ENCODE peak calls at places on chromosome 15, in six cellular contexts. One of them, this sample, is unnamed.

GRCh38 chr15:53759333-53759975 is at the start of gene WDR72:
- DNase-seq in right atrium auricular region: no peak
- DNase-seq in astrocyte: no peak
- DNase-seq in foreskin fibroblast: no peak
- DNase-seq in ovary: no peak
- DNase-seq in foreskin keratinocyte: no peak
- DNase-seq in this sample: no peak

GRCh38 chr15:92376109-92376508 is 17.6 kb upstream of the ST8SIA2 start:
- DNase-seq in right atrium auricular region: no peak
- DNase-seq in astrocyte: no peak
- DNase-seq in foreskin fibroblast: no peak
- DNase-seq in ovary: no peak
- DNase-seq in foreskin keratinocyte: no peak
- DNase-seq in this sample: no peak

GRCh38 chr15:89496155-89497098 is at the start of gene RHCG:
- DNase-seq in right atrium auricular region: no peak
- DNase-seq in astrocyte: peak
- DNase-seq in foreskin fibroblast: peak
- DNase-seq in ovary: no peak
- DNase-seq in foreskin keratinocyte: no peak
- DNase-seq in this sample: no peak

GRCh38 chr15:68818671-68819450 is 1.8 kb downstream of the ANP32A start:
- DNase-seq in right atrium auricular region: no peak
- DNase-seq in astrocyte: no peak
- DNase-seq in foreskin fibroblast: peak
- DNase-seq in ovary: peak
- DNase-seq in foreskin keratinocyte: no peak
- DNase-seq in this sample: peak

GRCh38 chr15:101551696-101552591 is 62.4 kb upstream of the PCSK6 start:
- DNase-seq in right atrium auricular region: no peak
- DNase-seq in astrocyte: no peak
- DNase-seq in foreskin fibroblast: no peak
- DNase-seq in ovary: no peak
- DNase-seq in foreskin keratinocyte: no peak
- DNase-seq in this sample: no peak

GRCh38 chr15:77859491-77860060 is 217.9 kb downstream of the TBC1D2B start:
- DNase-seq in right atrium auricular region: no peak
- DNase-seq in astrocyte: no peak
- DNase-seq in foreskin fibroblast: no peak
- DNase-seq in ovary: no peak
- DNase-seq in foreskin keratinocyte: no peak
- DNase-seq in this sample: no peak

GRCh38 chr15:39506146-39506545 is 74.7 kb upstream of the THBS1 start:
- DNase-seq in right atrium auricular region: no peak
- DNase-seq in astrocyte: peak
- DNase-seq in foreskin fibroblast: no peak
- DNase-seq in ovary: no peak
- DNase-seq in foreskin keratinocyte: no peak
- DNase-seq in this sample: no peak

GRCh38 chr15:100113351-100114075 is 228.3 kb downstream of the ADAMTS17 start:
- DNase-seq in right atrium auricular region: peak
- DNase-seq in astrocyte: no peak
- DNase-seq in foreskin fibroblast: no peak
- DNase-seq in ovary: peak
- DNase-seq in foreskin keratinocyte: no peak
- DNase-seq in this sample: no peak

GRCh38 chr15:45185069-45185779 is 2.5 kb downstream of the SHF start:
- DNase-seq in right atrium auricular region: no peak
- DNase-seq in astrocyte: no peak
- DNase-seq in foreskin fibroblast: no peak
- DNase-seq in ovary: no peak
- DNase-seq in foreskin keratinocyte: no peak
- DNase-seq in this sample: no peak

GRCh38 chr15:92159906-92160841 is 233.5 kb upstream of the ST8SIA2 start:
- DNase-seq in right atrium auricular region: peak
- DNase-seq in astrocyte: no peak
- DNase-seq in foreskin fibroblast: no peak
- DNase-seq in ovary: no peak
- DNase-seq in foreskin keratinocyte: no peak
- DNase-seq in this sample: peak

GRCh38 chr15:95840004-95840403 is 490.5 kb upstream of the NR2F2 start:
- DNase-seq in right atrium auricular region: no peak
- DNase-seq in astrocyte: peak
- DNase-seq in foreskin fibroblast: peak
- DNase-seq in ovary: peak
- DNase-seq in foreskin keratinocyte: no peak
- DNase-seq in this sample: no peak

GRCh38 chr15:26098801-26099200 is 235.7 kb upstream of the ATP10A start:
- DNase-seq in right atrium auricular region: no peak
- DNase-seq in astrocyte: no peak
- DNase-seq in foreskin fibroblast: no peak
- DNase-seq in ovary: no peak
- DNase-seq in foreskin keratinocyte: no peak
- DNase-seq in this sample: no peak

GRCh38 chr15:88744548-88745020 is 58.7 kb upstream of the ACAN start:
- DNase-seq in right atrium auricular region: no peak
- DNase-seq in astrocyte: peak
- DNase-seq in foreskin fibroblast: peak
- DNase-seq in ovary: no peak
- DNase-seq in foreskin keratinocyte: no peak
- DNase-seq in this sample: peak

GRCh38 chr15:64348455-64348854 is 7.5 kb downstream of the CSNK1G1 start:
- DNase-seq in right atrium auricular region: no peak
- DNase-seq in astrocyte: peak
- DNase-seq in foreskin fibroblast: peak
- DNase-seq in ovary: no peak
- DNase-seq in foreskin keratinocyte: no peak
- DNase-seq in this sample: no peak

GRCh38 chr15:62498711-62499110 is 333.6 kb upstream of the C2CD4B start:
- DNase-seq in right atrium auricular region: no peak
- DNase-seq in astrocyte: peak
- DNase-seq in foreskin fibroblast: no peak
- DNase-seq in ovary: no peak
- DNase-seq in foreskin keratinocyte: no peak
- DNase-seq in this sample: no peak

GRCh38 chr15:23629234-23629805 is 18.3 kb downstream of the MAGEL2 start:
- DNase-seq in right atrium auricular region: no peak
- DNase-seq in astrocyte: no peak
- DNase-seq in foreskin fibroblast: no peak
- DNase-seq in ovary: no peak
- DNase-seq in foreskin keratinocyte: no peak
- DNase-seq in this sample: no peak

GRCh38 chr15:80940851-80941250 is 48.8 kb downstream of the MESD start:
- DNase-seq in right atrium auricular region: peak
- DNase-seq in astrocyte: no peak
- DNase-seq in foreskin fibroblast: no peak
- DNase-seq in ovary: no peak
- DNase-seq in foreskin keratinocyte: no peak
- DNase-seq in this sample: no peak

GRCh38 chr15:88834211-88834812 is 31.1 kb downstream of the ACAN start:
- DNase-seq in right atrium auricular region: peak
- DNase-seq in astrocyte: peak
- DNase-seq in foreskin fibroblast: peak
- DNase-seq in ovary: peak
- DNase-seq in foreskin keratinocyte: no peak
- DNase-seq in this sample: no peak

GRCh38 chr15:75836953-75837321 is 6.3 kb upstream of the UBE2Q2 start:
- DNase-seq in right atrium auricular region: peak
- DNase-seq in astrocyte: peak
- DNase-seq in foreskin fibroblast: peak
- DNase-seq in ovary: no peak
- DNase-seq in foreskin keratinocyte: peak
- DNase-seq in this sample: no peak

GRCh38 chr15:101127503-101128076 is 124.3 kb downstream of the CHSY1 start:
- DNase-seq in right atrium auricular region: peak
- DNase-seq in astrocyte: peak
- DNase-seq in foreskin fibroblast: peak
- DNase-seq in ovary: peak
- DNase-seq in foreskin keratinocyte: no peak
- DNase-seq in this sample: peak

GRCh38 chr15:46636220-46636619 is 1001.4 kb downstream of the SQOR start:
- DNase-seq in right atrium auricular region: no peak
- DNase-seq in astrocyte: no peak
- DNase-seq in foreskin fibroblast: peak
- DNase-seq in ovary: no peak
- DNase-seq in foreskin keratinocyte: peak
- DNase-seq in this sample: no peak

DNA sequence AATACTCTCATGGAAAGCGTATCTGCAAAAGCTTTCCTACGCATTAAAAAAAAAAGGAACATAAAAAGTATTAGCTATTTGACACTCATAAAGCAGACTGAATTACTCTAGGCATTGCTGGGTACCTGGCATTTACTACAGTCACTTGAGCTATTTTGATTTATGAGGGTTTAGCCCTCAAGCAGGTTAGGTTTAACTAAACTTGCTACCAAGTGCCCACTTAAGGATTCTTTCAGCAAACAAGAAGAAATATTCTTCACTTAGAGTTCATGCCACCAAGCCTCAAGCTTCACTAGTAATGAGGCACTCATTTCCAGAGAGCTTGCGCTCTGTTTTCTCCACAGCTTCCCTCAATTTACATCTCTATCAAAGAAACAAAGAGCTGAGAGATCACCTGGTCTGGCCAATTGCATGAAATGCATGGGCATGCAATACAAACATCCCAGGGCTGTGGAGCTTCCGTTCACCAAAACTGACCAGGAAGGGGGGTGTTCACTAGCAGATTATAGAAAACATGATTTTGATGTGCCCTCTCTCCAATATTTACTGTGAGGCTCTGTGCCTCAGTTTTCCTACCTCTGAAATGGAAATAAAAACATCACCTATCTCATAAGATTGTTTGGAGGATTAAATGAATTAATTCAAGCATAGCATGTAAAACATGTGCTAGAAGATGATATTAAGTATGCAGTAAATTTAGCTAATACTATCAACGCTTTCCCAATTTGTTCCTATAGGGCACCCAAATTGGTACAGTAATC is 217.3 kb downstream of the RORA start:
- DNase-seq in right atrium auricular region: no peak
- DNase-seq in astrocyte: no peak
- DNase-seq in foreskin fibroblast: no peak
- DNase-seq in ovary: no peak
- DNase-seq in foreskin keratinocyte: no peak
- DNase-seq in this sample: no peak
- TF ChIP-seq CTCF in right atrium auricular region: no peak
- TF ChIP-seq CTCF in astrocyte: no peak
- TF ChIP-seq CTCF in foreskin fibroblast: no peak
- TF ChIP-seq CTCF in ovary: no peak
- TF ChIP-seq CTCF in foreskin keratinocyte: no peak
- TF ChIP-seq CTCF in this sample: no peak

GRCh38 chr15:29319823-29320222 is 50.2 kb upstream of the NSMCE3 start:
- DNase-seq in right atrium auricular region: no peak
- DNase-seq in astrocyte: no peak
- DNase-seq in foreskin fibroblast: no peak
- DNase-seq in ovary: no peak
- DNase-seq in foreskin keratinocyte: no peak
- DNase-seq in this sample: no peak
- TF ChIP-seq CTCF in right atrium auricular region: no peak
- TF ChIP-seq CTCF in astrocyte: no peak
- TF ChIP-seq CTCF in foreskin fibroblast: no peak
- TF ChIP-seq CTCF in ovary: no peak
- TF ChIP-seq CTCF in foreskin keratinocyte: no peak
- TF ChIP-seq CTCF in this sample: no peak

GRCh38 chr15:50259276-50259675 is 6.2 kb downstream of the HDC start:
- DNase-seq in right atrium auricular region: no peak
- DNase-seq in astrocyte: no peak
- DNase-seq in foreskin fibroblast: no peak
- DNase-seq in ovary: no peak
- DNase-seq in foreskin keratinocyte: no peak
- DNase-seq in this sample: peak

GRCh38 chr15:50260969-50261496 is 4.5 kb downstream of the HDC start:
- DNase-seq in right atrium auricular region: no peak
- DNase-seq in astrocyte: peak
- DNase-seq in foreskin fibroblast: no peak
- DNase-seq in ovary: no peak
- DNase-seq in foreskin keratinocyte: no peak
- DNase-seq in this sample: peak

GRCh38 chr15:50265620-50266019 is at the start of gene HDC:
- DNase-seq in right atrium auricular region: no peak
- DNase-seq in astrocyte: no peak
- DNase-seq in foreskin fibroblast: no peak
- DNase-seq in ovary: no peak
- DNase-seq in foreskin keratinocyte: no peak
- DNase-seq in this sample: no peak

GRCh38 chr15:50262533-50262932 is 3.0 kb downstream of the HDC start:
- DNase-seq in right atrium auricular region: no peak
- DNase-seq in astrocyte: no peak
- DNase-seq in foreskin fibroblast: no peak
- DNase-seq in ovary: no peak
- DNase-seq in foreskin keratinocyte: no peak
- DNase-seq in this sample: peak

DNA sequence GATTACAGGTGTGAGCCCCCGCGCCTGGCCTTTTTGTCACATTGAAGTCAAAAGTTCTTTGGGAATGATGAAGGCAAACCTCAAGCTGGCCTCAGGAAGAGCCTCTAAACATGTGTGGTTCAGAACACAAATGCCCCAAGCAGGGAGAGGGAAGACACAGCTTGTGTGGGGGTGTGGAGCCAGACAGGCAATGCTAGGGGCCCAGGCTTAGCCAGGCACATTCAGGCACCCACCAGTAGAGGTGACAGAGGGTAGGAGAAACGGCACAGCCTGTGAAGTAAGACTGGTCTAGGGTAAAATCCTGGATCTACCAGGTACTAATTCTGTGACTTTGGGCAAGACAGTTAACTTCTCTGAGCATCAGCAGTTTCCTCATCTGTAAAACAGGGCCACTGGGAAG is 3.5 kb downstream of the HDC start:
- DNase-seq in right atrium auricular region: no peak
- DNase-seq in astrocyte: no peak
- DNase-seq in foreskin fibroblast: no peak
- DNase-seq in ovary: no peak
- DNase-seq in foreskin keratinocyte: no peak
- DNase-seq in this sample: peak
- TF ChIP-seq CTCF in right atrium auricular region: no peak
- TF ChIP-seq CTCF in astrocyte: no peak
- TF ChIP-seq CTCF in foreskin fibroblast: no peak
- TF ChIP-seq CTCF in ovary: no peak
- TF ChIP-seq CTCF in foreskin keratinocyte: no peak
- TF ChIP-seq CTCF in this sample: no peak

GRCh38 chr15:87682527-87682926 is 574.0 kb downstream of the NTRK3 start:
- DNase-seq in right atrium auricular region: no peak
- DNase-seq in astrocyte: no peak
- DNase-seq in foreskin fibroblast: no peak
- DNase-seq in ovary: no peak
- DNase-seq in foreskin keratinocyte: no peak
- DNase-seq in this sample: no peak

GRCh38 chr15:87681054-87681453 is 575.5 kb downstream of the NTRK3 start:
- DNase-seq in right atrium auricular region: no peak
- DNase-seq in astrocyte: no peak
- DNase-seq in foreskin fibroblast: no peak
- DNase-seq in ovary: no peak
- DNase-seq in foreskin keratinocyte: no peak
- DNase-seq in this sample: no peak

GRCh38 chr15:87687176-87687890 is 569.2 kb downstream of the NTRK3 start:
- DNase-seq in right atrium auricular region: no peak
- DNase-seq in astrocyte: no peak
- DNase-seq in foreskin fibroblast: no peak
- DNase-seq in ovary: no peak
- DNase-seq in foreskin keratinocyte: no peak
- DNase-seq in this sample: no peak

GRCh38 chr15:87689716-87690115 is 566.8 kb downstream of the NTRK3 start:
- DNase-seq in right atrium auricular region: no peak
- DNase-seq in astrocyte: no peak
- DNase-seq in foreskin fibroblast: no peak
- DNase-seq in ovary: no peak
- DNase-seq in foreskin keratinocyte: no peak
- DNase-seq in this sample: no peak

GRCh38 chr15:87686308-87686707 is 570.2 kb downstream of the NTRK3 start:
- DNase-seq in right atrium auricular region: no peak
- DNase-seq in astrocyte: no peak
- DNase-seq in foreskin fibroblast: no peak
- DNase-seq in ovary: no peak
- DNase-seq in foreskin keratinocyte: no peak
- DNase-seq in this sample: no peak
- TF ChIP-seq CTCF in right atrium auricular region: no peak
- TF ChIP-seq CTCF in astrocyte: no peak
- TF ChIP-seq CTCF in foreskin fibroblast: no peak
- TF ChIP-seq CTCF in ovary: no peak
- TF ChIP-seq CTCF in foreskin keratinocyte: no peak
- TF ChIP-seq CTCF in this sample: no peak

This sample was measured in osteocyte.